ENCODE peak calls at places on chromosomes 1 and 21, in five cellular contexts. One of them, this sample, is unnamed.
A peak's percentile ranks its signal among the peaks of the same experiment; 100 is the strongest.

GRCh38 chr1:94572780-94573179 is 31.2 kb upstream of the F3 start:
- DNase-seq in IMR-90: no peak
- DNase-seq in prostate gland: no peak
- DNase-seq in heart right ventricle: no peak
- DNase-seq in H9: no peak
- DNase-seq in this sample: no peak

GRCh38 chr21:35139382-35139715 is 90.2 kb upstream of the RUNX1 start:
- DNase-seq in prostate gland: no peak
- DNase-seq in H9: no peak
- DNase-seq in IMR-90: no peak
- DNase-seq in heart right ventricle: no peak
- DNase-seq in this sample: no peak

GRCh38 chr1:77350012-77350411 is 68.2 kb downstream of the AK5 start:
- DNase-seq in prostate gland: no peak
- DNase-seq in IMR-90: no peak
- DNase-seq in H9: no peak
- DNase-seq in heart right ventricle: no peak
- DNase-seq in this sample: no peak

GRCh38 chr1:28050746-28051145 is 37.7 kb downstream of the EYA3 start:
- DNase-seq in prostate gland: no peak
- DNase-seq in IMR-90: no peak
- DNase-seq in H9: no peak
- DNase-seq in heart right ventricle: no peak
- DNase-seq in this sample: no peak

GRCh38 chr1:232308616-232309015 is 321.3 kb downstream of the SIPA1L2 start:
- DNase-seq in heart right ventricle: no peak
- DNase-seq in IMR-90: no peak
- DNase-seq in prostate gland: no peak
- DNase-seq in H9: no peak
- DNase-seq in this sample: no peak

GRCh38 chr1:84390231-84390630 is 8.1 kb upstream of the DNASE2B start:
- DNase-seq in prostate gland: no peak
- DNase-seq in heart right ventricle: no peak
- DNase-seq in H9: no peak
- DNase-seq in IMR-90: no peak
- DNase-seq in this sample: no peak

GRCh38 chr1:114033219-114033706 is 54.0 kb downstream of the OLFML3 start:
- DNase-seq in heart right ventricle: no peak
- DNase-seq in H9: peak; percentile 72
- DNase-seq in prostate gland: no peak
- DNase-seq in IMR-90: no peak
- DNase-seq in this sample: no peak

GRCh38 chr1:203627819-203628184 is 1.2 kb downstream of the ATP2B4 start:
- DNase-seq in H9: no peak
- DNase-seq in IMR-90: no peak
- DNase-seq in heart right ventricle: no peak
- DNase-seq in prostate gland: no peak
- DNase-seq in this sample: no peak

GRCh38 chr1:213669964-213670691 is 317.6 kb upstream of the PROX1 start:
- DNase-seq in heart right ventricle: no peak
- DNase-seq in prostate gland: no peak
- DNase-seq in H9: peak; percentile 96
- DNase-seq in IMR-90: no peak
- DNase-seq in this sample: peak; percentile 3

GRCh38 chr1:59645893-59646292 is 168.9 kb upstream of the HOOK1 start:
- DNase-seq in heart right ventricle: no peak
- DNase-seq in H9: no peak
- DNase-seq in prostate gland: no peak
- DNase-seq in IMR-90: peak; percentile 80
- DNase-seq in this sample: no peak

GRCh38 chr1:109595540-109595939 is 23.9 kb downstream of the GNAT2 start:
- DNase-seq in IMR-90: peak; percentile 55
- DNase-seq in prostate gland: no peak
- DNase-seq in H9: no peak
- DNase-seq in heart right ventricle: no peak
- DNase-seq in this sample: no peak

GRCh38 chr1:57132993-57133614 is 167.3 kb upstream of the C8B start:
- DNase-seq in IMR-90: peak; percentile 7
- DNase-seq in prostate gland: no peak
- DNase-seq in heart right ventricle: no peak
- DNase-seq in H9: no peak
- DNase-seq in this sample: no peak

GRCh38 chr1:92960395-92961130 is 699 bp downstream of the DIPK1A start:
- DNase-seq in H9: peak; percentile 60
- DNase-seq in heart right ventricle: peak; percentile 68
- DNase-seq in IMR-90: peak; percentile 82
- DNase-seq in prostate gland: peak; percentile 66
- DNase-seq in this sample: peak; percentile 40

GRCh38 chr1:231580874-231581273 is 45.7 kb upstream of the DISC1 start:
- DNase-seq in H9: no peak
- DNase-seq in IMR-90: no peak
- DNase-seq in heart right ventricle: no peak
- DNase-seq in prostate gland: no peak
- DNase-seq in this sample: no peak

GRCh38 chr1:83545450-83545849 is 453.5 kb downstream of the TTLL7 start:
- DNase-seq in prostate gland: no peak
- DNase-seq in IMR-90: no peak
- DNase-seq in heart right ventricle: no peak
- DNase-seq in H9: no peak
- DNase-seq in this sample: no peak

GRCh38 chr1:93874025-93874651 is 4.9 kb downstream of the DNTTIP2 start:
- DNase-seq in prostate gland: no peak
- DNase-seq in IMR-90: peak; percentile 72
- DNase-seq in H9: no peak
- DNase-seq in heart right ventricle: no peak
- DNase-seq in this sample: no peak

GRCh38 chr1:32754282-32755097 is 51.9 kb upstream of the SYNC start:
- DNase-seq in H9: peak; percentile 80
- DNase-seq in IMR-90: peak; percentile 42
- DNase-seq in heart right ventricle: no peak
- DNase-seq in prostate gland: peak; percentile 79
- DNase-seq in this sample: peak; percentile 3

GRCh38 chr1:32899586-32900296 is 1.4 kb downstream of the TMEM54 start:
- DNase-seq in H9: no peak
- DNase-seq in prostate gland: no peak
- DNase-seq in heart right ventricle: peak; percentile 45
- DNase-seq in IMR-90: no peak
- DNase-seq in this sample: no peak

GRCh38 chr1:155091071-155092051 is 12.7 kb downstream of the EFNA3 start:
- DNase-seq in heart right ventricle: peak; percentile 79
- DNase-seq in prostate gland: peak; percentile 63
- DNase-seq in IMR-90: peak; percentile 54
- DNase-seq in H9: peak; percentile 91
- DNase-seq in this sample: peak; percentile 74

GRCh38 chr1:6445062-6445763 is 20.6 kb downstream of the ESPN start:
- DNase-seq in IMR-90: peak; percentile 15
- DNase-seq in prostate gland: no peak
- DNase-seq in H9: peak; percentile 83
- DNase-seq in heart right ventricle: no peak
- DNase-seq in this sample: peak; percentile 50

GRCh38 chr1:231603598-231604275 is 22.9 kb upstream of the DISC1 start:
- DNase-seq in heart right ventricle: peak; percentile 27
- DNase-seq in H9: peak; percentile 41
- DNase-seq in IMR-90: peak; percentile 54
- DNase-seq in prostate gland: peak; percentile 18
- DNase-seq in this sample: no peak

GRCh38 chr1:157969693-157970485 is 23.6 kb upstream of the KIRREL1 start:
- DNase-seq in heart right ventricle: peak; percentile 66
- DNase-seq in IMR-90: peak; percentile 88
- DNase-seq in prostate gland: no peak
- DNase-seq in H9: peak; percentile 62
- DNase-seq in this sample: no peak

GRCh38 chr1:51973587-51974474 is 16.7 kb downstream of the RAB3B start:
- DNase-seq in prostate gland: no peak
- DNase-seq in heart right ventricle: no peak
- DNase-seq in H9: no peak
- DNase-seq in IMR-90: peak; percentile 67
- DNase-seq in this sample: no peak

GRCh38 chr1:160369087-160369486 is 2.2 kb downstream of the NHLH1 start:
- DNase-seq in prostate gland: no peak
- DNase-seq in H9: no peak
- DNase-seq in heart right ventricle: no peak
- DNase-seq in IMR-90: no peak
- DNase-seq in this sample: no peak

GRCh38 chr1:243253211-243253926 is 1.7 kb downstream of the CEP170 start:
- DNase-seq in IMR-90: peak; percentile 37
- DNase-seq in heart right ventricle: no peak
- DNase-seq in prostate gland: no peak
- DNase-seq in H9: no peak
- DNase-seq in this sample: no peak

GRCh38 chr21:19458295-19458694 is 1054.7 kb upstream of the TMPRSS15 start:
- DNase-seq in IMR-90: no peak
- DNase-seq in H9: no peak
- DNase-seq in prostate gland: no peak
- DNase-seq in heart right ventricle: no peak
- DNase-seq in this sample: no peak

GRCh38 chr21:46421756-46422555 is 36.7 kb upstream of the DIP2A start:
- DNase-seq in H9: no peak
- DNase-seq in heart right ventricle: no peak
- DNase-seq in prostate gland: no peak
- DNase-seq in IMR-90: no peak
- DNase-seq in this sample: peak; percentile 3

DNA sequence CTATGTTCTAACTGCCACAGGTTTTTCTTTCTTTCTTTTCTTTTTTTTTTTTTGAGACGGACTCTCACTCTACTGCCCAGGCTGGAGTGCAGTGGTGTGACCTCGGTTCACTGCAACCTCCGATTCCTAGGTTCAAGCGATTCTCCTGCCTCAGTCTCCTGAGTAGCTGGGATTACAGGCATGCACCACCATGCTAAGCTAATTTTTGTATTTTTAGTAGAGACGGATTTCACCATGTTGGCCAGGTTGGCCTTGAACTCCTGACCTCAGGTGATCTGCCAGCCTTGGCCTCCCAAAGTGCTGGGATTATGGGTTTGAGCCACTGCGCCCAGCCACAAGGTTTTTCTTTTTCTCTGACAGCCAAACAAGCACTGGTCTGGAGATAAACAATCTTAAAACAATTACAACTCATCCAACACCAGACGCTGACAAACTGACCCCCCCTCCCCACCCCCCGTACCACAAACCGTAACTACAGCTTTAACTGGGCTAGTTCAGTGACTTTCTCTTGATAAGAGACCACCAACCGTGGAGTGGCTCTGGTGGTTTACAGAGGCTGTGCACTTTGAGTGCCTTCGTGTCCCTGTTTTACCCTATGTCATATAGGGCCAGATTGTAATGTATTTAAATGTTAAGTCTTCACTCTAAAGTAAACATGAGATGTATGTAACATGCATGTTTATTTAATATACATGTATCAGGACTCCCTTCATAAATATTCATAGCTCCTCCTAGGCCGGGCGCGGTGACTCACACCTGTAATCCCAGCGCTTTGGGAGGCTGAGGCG is 19.5 kb upstream of the PUM1 start:
- DNase-seq in IMR-90: no peak
- DNase-seq in H9: no peak
- DNase-seq in heart right ventricle: no peak
- DNase-seq in prostate gland: no peak
- DNase-seq in this sample: no peak
- H3K27ac ChIP-seq in IMR-90: no peak overlapping the region
- H3K27ac ChIP-seq in H9: no peak overlapping the region
- H3K27ac ChIP-seq in heart right ventricle: no peak overlapping the region
- H3K27ac ChIP-seq in prostate gland: no peak overlapping the region
- H3K27ac ChIP-seq in this sample: no peak overlapping the region

DNA sequence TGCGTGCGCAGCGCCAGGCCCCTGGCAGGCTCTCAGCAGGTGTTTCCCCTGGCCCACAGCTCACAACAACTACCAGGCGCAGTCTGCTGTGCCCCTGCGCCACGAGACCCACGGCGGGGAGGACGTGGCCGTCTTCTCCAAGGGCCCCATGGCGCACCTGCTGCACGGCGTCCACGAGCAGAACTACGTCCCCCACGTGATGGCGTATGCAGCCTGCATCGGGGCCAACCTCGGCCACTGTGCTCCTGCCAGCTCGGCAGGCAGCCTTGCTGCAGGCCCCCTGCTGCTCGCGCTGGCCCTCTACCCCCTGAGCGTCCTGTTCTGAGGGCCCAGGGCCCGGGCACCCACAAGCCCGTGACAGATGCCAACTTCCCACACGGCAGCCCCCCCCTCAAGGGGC is 68.1 kb downstream of the ALPL start:
- DNase-seq in prostate gland: no peak
- DNase-seq in IMR-90: no peak
- DNase-seq in H9: no peak
- DNase-seq in heart right ventricle: no peak
- DNase-seq in this sample: no peak
- H3K4me1 ChIP-seq in prostate gland: no peaks in the 10 kb centered on the region
- H3K4me1 ChIP-seq in IMR-90: no peaks in the 10 kb centered on the region
- H3K4me1 ChIP-seq in H9: peaks cover 2% of the 10 kb centered on the region
- H3K4me1 ChIP-seq in heart right ventricle: peaks cover 26% of the 10 kb centered on the region
- H3K4me1 ChIP-seq in this sample: no peaks in the 10 kb centered on the region

GRCh38 chr1:30903343-30904034 is 5.1 kb downstream of the SDC3 start:
- DNase-seq in IMR-90: peak; percentile 43
- DNase-seq in heart right ventricle: no peak
- DNase-seq in H9: no peak
- DNase-seq in prostate gland: no peak
- DNase-seq in this sample: no peak
- TF ChIP-seq CTCF in IMR-90: no peak
- TF ChIP-seq CTCF in heart right ventricle: no peak
- TF ChIP-seq CTCF in H9: no peak
- TF ChIP-seq CTCF in prostate gland: no peak
- TF ChIP-seq CTCF in this sample: no peak

DNA sequence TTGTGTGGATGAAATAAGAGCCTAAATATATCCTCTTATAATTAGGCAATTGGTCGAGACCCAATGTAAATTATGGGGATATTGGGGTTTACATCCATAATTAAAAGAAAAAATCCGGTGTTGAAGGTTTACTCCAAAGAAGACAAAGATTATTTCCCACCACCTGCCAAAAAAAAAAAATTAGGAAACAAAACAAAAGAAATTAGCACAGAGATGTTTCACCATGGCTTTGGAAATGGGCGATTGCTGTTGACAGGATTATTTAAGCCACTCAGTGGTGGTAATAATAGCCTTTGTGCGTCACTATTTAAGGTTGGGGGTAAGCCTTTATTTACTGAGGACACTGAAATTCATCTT is 585 bp upstream of the GLRX2 start:
- DNase-seq in heart right ventricle: no peak
- DNase-seq in IMR-90: no peak
- DNase-seq in prostate gland: no peak
- DNase-seq in H9: no peak
- DNase-seq in this sample: no peak
- H3K27ac ChIP-seq in heart right ventricle: peak overlapping the region; percentile 89
- H3K27ac ChIP-seq in IMR-90: peak overlapping the region; percentile 75
- H3K27ac ChIP-seq in prostate gland: peak overlapping the region; percentile 92
- H3K27ac ChIP-seq in H9: no peak overlapping the region
- H3K27ac ChIP-seq in this sample: no peak overlapping the region

DNA sequence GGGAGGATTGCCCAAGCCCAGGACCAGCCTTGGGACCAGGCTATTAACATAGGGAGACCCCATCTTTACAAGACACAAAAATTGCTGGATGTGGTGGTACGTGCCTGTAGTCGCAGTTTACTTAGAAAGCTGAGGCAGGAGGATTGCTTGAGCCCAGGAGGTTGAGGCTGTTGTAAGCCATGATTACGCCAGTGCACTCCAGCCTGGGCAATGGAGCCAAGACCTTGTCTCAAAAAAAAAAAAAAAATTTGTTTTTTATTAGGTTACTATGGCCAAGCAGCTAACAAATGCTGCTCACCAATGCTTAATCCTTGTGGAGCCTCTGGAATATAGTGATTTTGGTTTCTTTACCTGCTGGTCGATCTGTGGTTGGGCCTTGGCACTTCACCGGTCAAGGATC is 8.8 kb downstream of the ARID1A start:
- DNase-seq in IMR-90: no peak
- DNase-seq in H9: no peak
- DNase-seq in prostate gland: no peak
- DNase-seq in heart right ventricle: no peak
- DNase-seq in this sample: no peak
- H3K4me1 ChIP-seq in IMR-90: peaks cover 46% of the 10 kb centered on the region
- H3K4me1 ChIP-seq in H9: peaks cover 16% of the 10 kb centered on the region
- H3K4me1 ChIP-seq in prostate gland: peaks cover 60% of the 10 kb centered on the region
- H3K4me1 ChIP-seq in heart right ventricle: peaks cover 98% of the 10 kb centered on the region
- H3K4me1 ChIP-seq in this sample: peaks cover 77% of the 10 kb centered on the region

This sample was measured in CD8-positive, alpha-beta T cell.